ENCODE peak calls at places on chromosomes 4 and X, in four cellular contexts. L is PC-3, Y is uterus, T is fibroblast of lung. P is an unnamed sample.

GRCh38 chr4:34323549-34324325 is 1920.6 kb downstream of the ARAP2 start:
- DNase-seq in Y (no peak), L (peak), T (peak), P (peak)

GRCh38 chrX:133792198-133792953 is 193.0 kb downstream of the GPC3 start:
- DNase-seq in Y (peak), L (peak), T (peak), P (peak)

GRCh38 chr4:101135371-101136010 is 211.8 kb downstream of the PPP3CA start:
- DNase-seq in T (no peak), L (no peak), Y (no peak), P (no peak)

GRCh38 chr4:145132521-145133098 is 34.5 kb downstream of the ABCE1 start:
- DNase-seq in T (peak), L (no peak), Y (no peak), P (peak)

GRCh38 chr4:30181918-30182317 is 538.3 kb upstream of the PCDH7 start:
- DNase-seq in T (no peak), L (no peak), Y (no peak), P (no peak)

GRCh38 chrX:2677764-2678163 is 13.3 kb upstream of the CD99 start:
- DNase-seq in T (peak), Y (peak), L (peak), P (peak)

GRCh38 chrX:118823263-118824172 is at the start of gene ZCCHC12:
- DNase-seq in L (peak), T (peak), Y (peak), P (peak)

GRCh38 chrX:33062016-33062415 is 149.3 kb downstream of the DMD start:
- DNase-seq in L (no peak), Y (no peak), T (no peak), P (no peak)

GRCh38 chr4:73187325-73187724 is 71.3 kb downstream of the ANKRD17 start:
- DNase-seq in T (peak), Y (no peak), L (peak), P (peak)

GRCh38 chrX:11185861-11186260 is 74.7 kb downstream of the HCCS start:
- DNase-seq in L (no peak), T (no peak), Y (no peak), P (no peak)

GRCh38 chr4:55611358-55612059 is 19.5 kb upstream of the PDCL2 start:
- DNase-seq in L (peak), Y (no peak), T (no peak), P (no peak)

DNA sequence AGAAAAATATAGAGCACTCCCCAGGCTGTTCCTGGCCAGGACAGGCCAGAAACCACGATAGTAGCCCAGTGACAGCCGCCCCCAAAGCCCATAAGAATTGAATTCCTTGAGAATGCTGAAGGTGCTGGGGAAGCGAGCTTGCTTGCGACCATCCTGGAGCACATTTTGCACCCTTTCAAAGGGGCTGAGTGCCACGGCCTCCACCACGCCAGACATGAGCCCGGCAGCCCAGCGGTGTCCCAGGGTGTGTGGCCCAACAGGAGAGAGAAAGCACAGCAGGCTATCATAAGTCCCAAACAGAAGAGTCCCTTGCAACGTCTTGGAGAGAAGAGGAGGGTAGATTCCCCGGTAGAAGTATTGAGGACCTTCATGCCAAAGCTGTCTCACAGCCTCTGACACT is 7.6 kb upstream of the ZCCHC18 start:
- DNase-seq in L (no peak), T (no peak), Y (no peak), P (no peak)
- H3K4me3 ChIP-seq in L (no peak), T (no peak), Y (no peak), P (no peak)

GRCh38 chr4:1172228-1172851 is at the start of gene SPON2:
- DNase-seq in T (peak), Y (peak), L (no peak), P (peak)

GRCh38 chr4:1171306-1172227 is 816 bp downstream of the SPON2 start:
- DNase-seq in Y (no peak), L (no peak), T (no peak), P (no peak)

GRCh38 chr4:1170805-1171305 is 1.5 kb downstream of the SPON2 start:
- DNase-seq in L (no peak), Y (no peak), T (no peak), P (no peak)

GRCh38 chr4:1174941-1175634 is 2.7 kb upstream of the SPON2 start:
- DNase-seq in Y (no peak), L (no peak), T (no peak), P (no peak)

GRCh38 chr4:1172971-1173757 is 781 bp upstream of the SPON2 start:
- DNase-seq in Y (peak), T (peak), L (no peak), P (peak)
- H3K4me3 ChIP-seq in Y (peak), T (peak), L (no peak), P (no peak)

DNA sequence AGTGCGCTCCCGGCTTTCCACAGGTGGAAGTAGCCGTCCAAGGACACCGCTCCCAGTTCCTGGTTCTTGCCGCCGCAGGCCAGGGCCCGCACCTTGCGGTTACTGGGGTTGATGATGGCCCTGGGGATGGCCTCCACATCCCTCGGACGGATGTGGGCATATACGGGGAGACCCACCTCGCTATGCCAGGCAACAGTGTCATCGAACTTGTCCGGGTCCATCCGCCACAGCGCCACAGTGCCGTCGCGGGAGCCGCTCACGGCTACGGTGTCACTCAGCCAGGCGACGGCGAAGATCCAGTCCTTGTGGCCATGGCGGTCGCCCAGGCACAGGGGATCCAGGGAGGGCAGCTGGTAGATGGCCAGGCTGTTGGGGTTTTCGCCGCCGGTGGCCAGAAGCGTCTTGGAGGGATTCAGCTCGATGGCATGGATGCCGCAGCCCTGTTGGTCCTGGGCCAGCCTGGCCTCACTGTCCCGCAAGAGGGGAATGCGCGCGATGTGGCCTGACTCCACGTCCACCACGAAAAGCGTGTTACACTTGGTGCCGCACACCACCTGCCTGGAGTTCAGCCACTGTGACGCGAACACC is 795 bp downstream of the DCAF12L1 start:
- DNase-seq in L (no peak), Y (no peak), T (no peak), P (no peak)
- H3K4me3 ChIP-seq in L (no peak), Y (no peak), T (no peak), P (no peak)

DNA sequence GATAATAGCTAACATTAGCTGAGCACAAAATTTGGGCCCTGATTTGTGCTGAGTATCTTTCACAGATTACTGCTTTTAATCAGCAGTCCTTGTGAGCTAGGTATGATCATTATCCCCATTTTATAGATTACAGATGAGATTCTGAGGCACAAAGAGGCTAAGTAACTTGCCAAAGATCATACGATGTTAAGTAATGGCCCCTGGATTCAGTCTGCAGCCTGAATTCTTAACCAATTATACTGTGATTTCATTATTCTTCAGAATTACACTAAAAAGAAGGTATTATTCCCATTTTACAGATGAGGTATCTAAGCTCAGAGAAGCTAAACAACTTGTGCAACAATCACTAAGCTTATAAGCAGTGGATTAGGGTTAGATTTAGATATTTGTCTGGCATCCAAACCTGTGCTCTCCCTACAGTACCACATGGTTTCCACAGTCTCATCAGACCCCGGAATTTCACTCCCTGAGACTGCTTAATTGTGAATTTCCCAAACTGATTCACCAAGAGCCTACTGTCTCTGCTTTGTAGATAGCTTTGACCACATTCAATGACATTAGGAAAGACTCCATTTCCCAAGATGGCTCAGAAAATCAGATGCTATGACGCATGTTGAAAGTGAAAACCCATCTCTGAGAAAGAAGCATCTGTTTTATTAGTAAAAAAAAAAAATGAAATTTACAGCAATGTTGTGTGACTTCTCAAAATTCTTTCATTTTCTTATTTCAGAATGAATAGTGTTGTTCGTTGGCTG is 97.7 kb upstream of the MYOZ2 start:
- DNase-seq in L (no peak), Y (no peak), T (no peak), P (no peak)
- H3K4me3 ChIP-seq in L (no peak), Y (no peak), T (no peak), P (no peak)